ENCODE peak calls at places on chromosomes 1 and 21, in ten cellular contexts. Z is left colon; A is RCC 7860; H is stimulated activated naive CD4-positive, alpha-beta T cell; Q is WTC11; L is NAMALWA; S is LoVo; J is psoas muscle; N is CD8-positive, alpha-beta memory T cell; E is posterior vena cava. I is an unnamed sample.

GRCh38 chr1:226875641-226876295 is 5.4 kb downstream of the PSEN2 start:
- DNase-seq in Z (peak), H (no peak), N (no peak), S (peak), E (peak), A (peak), L (no peak), J (no peak), Q (peak), I (peak)

GRCh38 chr1:56403321-56403720 is 176.0 kb downstream of the PLPP3 start:
- DNase-seq in S (no peak), L (no peak), A (no peak), E (no peak), N (no peak), J (no peak), Q (no peak), Z (no peak), H (no peak), I (no peak)

GRCh38 chr1:62381831-62382505 is 54.9 kb upstream of the USP1 start:
- DNase-seq in A (no peak), S (no peak), Z (no peak), J (no peak), Q (no peak), H (no peak), L (no peak), E (no peak), N (no peak), I (no peak)

GRCh38 chr1:25569599-25570458 is 26.4 kb downstream of the LDLRAP1 start:
- DNase-seq in N (no peak), A (no peak), L (no peak), E (no peak), Z (no peak), Q (no peak), J (no peak), H (no peak), S (no peak), I (no peak)

GRCh38 chr1:40820251-40820797 is 36.7 kb downstream of the KCNQ4 start:
- DNase-seq in L (no peak), Z (no peak), N (no peak), S (no peak), Q (peak), J (no peak), H (no peak), E (no peak), A (no peak), I (no peak)

GRCh38 chr1:88237026-88237425 is 447.0 kb upstream of the PKN2 start:
- DNase-seq in N (no peak), H (no peak), E (no peak), S (no peak), Q (no peak), L (no peak), Z (no peak), J (no peak), A (no peak), I (no peak)

GRCh38 chr1:10960954-10961833 is 51.3 kb upstream of the TARDBP start:
- DNase-seq in S (peak), J (peak), E (peak), Q (peak), Z (peak), L (peak), A (peak), N (peak), H (peak), I (peak)

GRCh38 chr21:32597205-32597604 is 11.9 kb upstream of the TCP10L start:
- DNase-seq in Q (no peak), E (no peak), J (no peak), Z (no peak), A (peak), L (no peak), H (no peak), N (no peak), S (peak), I (no peak)

GRCh38 chr21:36860736-36861594 is 105.5 kb downstream of the HLCS start:
- DNase-seq in S (peak), J (no peak), L (no peak), A (peak), E (no peak), H (no peak), Z (peak), N (no peak), Q (no peak), I (no peak)

I was measured in body of pancreas.